ENCODE peak calls at places on chromosomes 3 and 15, in five cellular contexts. C, U, V, I and W are unnamed samples.

GRCh38 chr3:8576841-8577553 is 67.6 kb downstream of the SSUH2 start:
- DNase-seq in U (no peak), C (peak; percentile 74), V (no peak), I (no peak), W (peak; percentile 75)

GRCh38 chr15:42724276-42724675 is 12.7 kb downstream of the CDAN1 start:
- DNase-seq in U (no peak), C (no peak), V (no peak), I (no peak), W (no peak)

GRCh38 chr3:78430741-78431140 is 1337.1 kb downstream of the ROBO1 start:
- DNase-seq in U (no peak), I (no peak), V (no peak), C (no peak), W (no peak)

GRCh38 chr3:1275495-1275894 is 182.7 kb downstream of the CNTN6 start:
- DNase-seq in V (no peak), U (no peak), C (no peak), I (no peak), W (no peak)

GRCh38 chr3:181298421-181298820 is 308.9 kb upstream of the DNAJC19 start:
- DNase-seq in U (peak; percentile 51), V (no peak), C (no peak), I (no peak), W (no peak)

GRCh38 chr3:176595307-176595706 is 602.0 kb downstream of the TBL1XR1 start:
- DNase-seq in C (no peak), I (no peak), V (no peak), U (no peak), W (no peak)

GRCh38 chr15:29681946-29682345 is 140.3 kb downstream of the TJP1 start:
- DNase-seq in V (no peak), C (no peak), U (no peak), I (no peak), W (no peak)

GRCh38 chr3:8757551-8758518 is 11.6 kb downstream of the OXTR start:
- DNase-seq in U (peak; percentile 81), I (no peak), C (peak; percentile 87), V (no peak), W (no peak)

GRCh38 chr15:69991493-69991892 is 106.2 kb downstream of the TLE3 start:
- DNase-seq in V (no peak), U (no peak), C (no peak), I (no peak), W (no peak)

GRCh38 chr3:39279745-39280517 is at the start of gene CX3CR1:
- DNase-seq in I (no peak), C (no peak), V (no peak), U (no peak), W (no peak)

GRCh38 chr3:14306167-14306566 is 96.2 kb upstream of the SLC6A6 start:
- DNase-seq in V (no peak), U (no peak), C (no peak), I (no peak), W (no peak)

GRCh38 chr3:69878254-69878653 is 121.3 kb upstream of the SAMMSON start:
- DNase-seq in U (no peak), C (no peak), V (no peak), I (no peak), W (no peak)

GRCh38 chr3:58639001-58639400 is 27.6 kb downstream of the FAM3D start:
- DNase-seq in C (no peak), I (no peak), U (no peak), V (peak; percentile 11), W (no peak)

GRCh38 chr15:75532413-75533250 is 46.5 kb downstream of the PTPN9 start:
- DNase-seq in C (peak; percentile 37), V (peak; percentile 91), I (no peak), U (peak; percentile 51), W (no peak)

GRCh38 chr3:177554900-177555759 is 357.8 kb upstream of the TBL1XR1 start:
- DNase-seq in I (no peak), C (peak; percentile 28), U (peak; percentile 80), V (no peak), W (no peak)

GRCh38 chr3:197311591-197311990 is 13.2 kb upstream of the DLG1 start:
- DNase-seq in C (no peak), V (no peak), I (no peak), U (no peak), W (no peak)

GRCh38 chr3:15428539-15428938 is 1.1 kb downstream of the EAF1 start:
- DNase-seq in I (peak; percentile 84), U (peak; percentile 90), C (peak; percentile 20), V (peak; percentile 21), W (no peak)

DNA sequence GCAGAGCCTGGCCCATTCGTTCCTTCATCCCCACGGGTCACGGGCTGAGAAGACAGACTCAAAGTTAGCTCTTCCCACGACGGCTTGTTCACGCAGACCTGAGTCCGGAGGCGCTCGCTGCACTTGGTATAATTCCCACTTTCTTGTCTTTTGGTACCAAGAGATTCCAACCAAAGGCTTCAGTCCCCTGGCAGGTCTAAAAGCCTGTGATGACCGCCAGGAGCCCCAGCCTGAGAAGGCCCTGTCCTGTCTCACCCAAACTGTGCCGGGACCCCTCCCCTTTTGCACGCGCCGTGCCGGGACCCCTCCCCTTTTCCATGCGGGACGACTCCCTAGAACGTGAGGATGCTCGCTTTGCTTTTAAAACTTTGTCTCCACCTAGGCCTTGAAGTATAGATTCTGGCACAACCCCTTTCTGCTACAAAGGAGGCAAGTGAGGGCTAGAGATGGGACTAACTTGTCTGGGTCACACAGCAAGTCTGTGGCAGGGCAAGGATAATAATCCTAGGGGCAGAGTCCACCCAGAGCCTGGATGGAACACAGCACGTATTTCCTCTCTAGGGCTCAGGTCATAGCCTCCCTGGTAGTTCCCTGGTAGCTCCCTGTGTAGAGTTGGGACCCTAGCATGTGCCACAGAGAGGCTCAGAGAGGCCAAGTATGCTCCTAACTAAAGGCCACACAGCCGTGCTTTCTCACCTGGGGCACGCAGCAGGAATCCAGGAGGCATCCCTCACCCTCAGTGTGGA is 211.3 kb downstream of the XXYLT1 start:
- DNase-seq in U (no peak), V (no peak), C (no peak), I (no peak), W (peak; percentile 54)
- TF ChIP-seq CTCF in U (no peak), V (no peak), C (no peak), I (no peak), W (no peak)

GRCh38 chr15:51799908-51800252 is 29.6 kb upstream of the TMOD3 start:
- DNase-seq in V (no peak), C (no peak), U (no peak), I (no peak), W (no peak)

GRCh38 chr15:51799174-51799907 is 30.1 kb upstream of the TMOD3 start:
- DNase-seq in C (no peak), V (no peak), I (no peak), U (no peak), W (no peak)

GRCh38 chr15:51802593-51802992 is 26.9 kb upstream of the TMOD3 start:
- DNase-seq in I (no peak), V (no peak), U (no peak), C (no peak), W (no peak)

GRCh38 chr15:51803961-51804360 is 25.5 kb upstream of the TMOD3 start:
- DNase-seq in V (no peak), I (no peak), C (no peak), U (no peak), W (no peak)

DNA sequence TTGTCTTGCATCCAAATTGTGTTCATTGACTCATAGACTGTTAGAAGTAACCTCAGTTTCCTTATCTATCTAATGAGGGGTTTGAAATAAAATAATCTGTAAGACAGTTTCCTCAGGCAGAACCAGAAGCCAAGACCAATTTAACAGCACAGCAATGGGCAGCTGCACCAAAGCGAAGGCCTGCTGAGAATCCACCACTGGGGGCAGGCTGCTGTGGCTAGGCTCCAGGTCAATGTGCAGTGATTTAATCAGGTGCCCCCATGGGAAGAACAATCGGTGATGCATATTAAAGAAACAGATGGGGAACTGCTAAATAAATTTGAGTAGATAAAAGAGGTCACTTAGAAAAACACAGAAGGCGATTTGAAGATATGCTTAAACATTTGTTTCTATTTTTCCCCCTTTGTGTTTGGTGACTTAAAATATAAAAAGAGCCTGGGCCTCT is 28.0 kb upstream of the TMOD3 start:
- DNase-seq in C (no peak), U (no peak), V (peak; percentile 68), I (no peak), W (no peak)
- TF ChIP-seq CTCF in C (peak; percentile 59), U (peak; percentile 73), V (peak; percentile 87), I (peak; percentile 60), W (peak; percentile 36)

GRCh38 chr15:34613997-34614396 is 30.5 kb upstream of the GOLGA8B start:
- DNase-seq in I (no peak), V (no peak), C (no peak), U (no peak), W (no peak)

GRCh38 chr15:34620122-34620521 is 36.7 kb upstream of the GOLGA8B start:
- DNase-seq in V (no peak), U (no peak), I (no peak), C (no peak), W (no peak)

GRCh38 chr15:34619151-34619550 is 35.7 kb upstream of the GOLGA8B start:
- DNase-seq in V (no peak), I (no peak), C (no peak), U (no peak), W (no peak)

GRCh38 chr15:34618073-34618472 is 34.6 kb upstream of the GOLGA8B start:
- DNase-seq in I (no peak), C (no peak), U (no peak), V (no peak), W (no peak)

DNA sequence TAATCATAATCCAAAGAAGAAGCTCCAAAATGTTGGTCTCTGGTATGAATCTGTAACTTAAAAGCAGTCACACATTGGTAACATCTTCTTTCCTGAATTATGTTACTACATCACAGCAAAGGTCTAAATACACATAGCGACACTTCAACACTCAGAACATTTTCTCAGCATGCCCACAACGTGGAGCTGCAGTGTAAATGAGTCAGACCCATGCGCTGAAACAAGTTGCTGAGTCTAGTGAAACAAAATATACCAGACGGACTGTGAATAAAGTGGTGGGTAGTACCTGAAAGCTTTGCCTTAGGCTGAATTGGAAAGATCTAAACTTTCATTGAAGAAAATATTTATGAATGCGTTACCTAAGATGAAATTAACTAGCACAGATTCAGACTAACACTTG is 33.2 kb upstream of the GOLGA8B start:
- DNase-seq in U (peak; percentile 58), C (no peak), V (peak; percentile 53), I (peak; percentile 19), W (no peak)
- TF ChIP-seq CTCF in U (peak; percentile 11), C (peak; percentile 28), V (no peak), I (peak; percentile 62), W (no peak)

GRCh38 chr15:79168922-79169322 is 78.3 kb upstream of the RASGRF1 start:
- DNase-seq in I (peak; percentile 19), V (peak; percentile 8), C (no peak), U (peak; percentile 36), W (peak; percentile 72)
- TF ChIP-seq CTCF in I (peak; percentile 57), V (no peak), C (no peak), U (no peak), W (no peak)

GRCh38 chr15:89776274-89777072 is at the start of gene MESP2:
- DNase-seq in C (no peak), U (peak; percentile 48), V (peak; percentile 88), I (no peak), W (peak; percentile 95)
- TF ChIP-seq CTCF in C (peak; percentile 45), U (no peak), V (peak; percentile 73), I (peak; percentile 32), W (no peak)